ENCODE peak calls at places on chromosomes 2 and 18, in seven cellular contexts. One of them, this sample, is unnamed.

GRCh38 chr18:3458952-3459853 is 9.2 kb downstream of the TGIF1 start:
- DNase-seq in BE2C: no peak
- DNase-seq in mesothelial cell of epicardium: no peak
- DNase-seq in GM12865: peak
- DNase-seq in fibroblast of villous mesenchyme: peak
- DNase-seq in psoas muscle: no peak
- DNase-seq in BJ: no peak
- DNase-seq in this sample: no peak

GRCh38 chr2:215826376-215826775 is 187.0 kb downstream of the MREG start:
- DNase-seq in BE2C: no peak
- DNase-seq in mesothelial cell of epicardium: no peak
- DNase-seq in GM12865: no peak
- DNase-seq in fibroblast of villous mesenchyme: no peak
- DNase-seq in psoas muscle: no peak
- DNase-seq in BJ: no peak
- DNase-seq in this sample: no peak

GRCh38 chr2:31660812-31661335 is 80.1 kb upstream of the SRD5A2 start:
- DNase-seq in BE2C: no peak
- DNase-seq in mesothelial cell of epicardium: no peak
- DNase-seq in GM12865: no peak
- DNase-seq in fibroblast of villous mesenchyme: no peak
- DNase-seq in psoas muscle: no peak
- DNase-seq in BJ: no peak
- DNase-seq in this sample: peak

GRCh38 chr2:147524912-147525311 is 319.9 kb upstream of the ACVR2A start:
- DNase-seq in BE2C: no peak
- DNase-seq in mesothelial cell of epicardium: no peak
- DNase-seq in GM12865: no peak
- DNase-seq in fibroblast of villous mesenchyme: no peak
- DNase-seq in psoas muscle: no peak
- DNase-seq in BJ: no peak
- DNase-seq in this sample: no peak

GRCh38 chr2:213150315-213150951 is 979 bp downstream of the IKZF2 start:
- DNase-seq in BE2C: no peak
- DNase-seq in mesothelial cell of epicardium: no peak
- DNase-seq in GM12865: peak
- DNase-seq in fibroblast of villous mesenchyme: no peak
- DNase-seq in psoas muscle: peak
- DNase-seq in BJ: no peak
- DNase-seq in this sample: no peak

GRCh38 chr2:14632133-14632936 is at the start of gene LRATD1:
- DNase-seq in BE2C: peak
- DNase-seq in mesothelial cell of epicardium: peak
- DNase-seq in GM12865: no peak
- DNase-seq in fibroblast of villous mesenchyme: peak
- DNase-seq in psoas muscle: peak
- DNase-seq in BJ: no peak
- DNase-seq in this sample: peak

GRCh38 chr18:70450658-70451253 is 161.9 kb downstream of the SOCS6 start:
- DNase-seq in BE2C: no peak
- DNase-seq in mesothelial cell of epicardium: no peak
- DNase-seq in GM12865: peak
- DNase-seq in fibroblast of villous mesenchyme: peak
- DNase-seq in psoas muscle: no peak
- DNase-seq in BJ: no peak
- DNase-seq in this sample: no peak

GRCh38 chr18:63098014-63098981 is 221.3 kb downstream of the BCL2 start:
- DNase-seq in BE2C: no peak
- DNase-seq in mesothelial cell of epicardium: no peak
- DNase-seq in GM12865: peak
- DNase-seq in fibroblast of villous mesenchyme: no peak
- DNase-seq in psoas muscle: no peak
- DNase-seq in BJ: no peak
- DNase-seq in this sample: no peak

GRCh38 chr18:9475643-9476580 is 599 bp downstream of the RALBP1 start:
- DNase-seq in BE2C: no peak
- DNase-seq in mesothelial cell of epicardium: no peak
- DNase-seq in GM12865: peak
- DNase-seq in fibroblast of villous mesenchyme: peak
- DNase-seq in psoas muscle: no peak
- DNase-seq in BJ: no peak
- DNase-seq in this sample: no peak

GRCh38 chr2:111133603-111134002 is 12.9 kb downstream of the BCL2L11 start:
- DNase-seq in BE2C: no peak
- DNase-seq in mesothelial cell of epicardium: no peak
- DNase-seq in GM12865: no peak
- DNase-seq in fibroblast of villous mesenchyme: peak
- DNase-seq in psoas muscle: no peak
- DNase-seq in BJ: no peak
- DNase-seq in this sample: no peak

GRCh38 chr2:111134082-111134481 is 13.4 kb downstream of the BCL2L11 start:
- DNase-seq in BE2C: no peak
- DNase-seq in mesothelial cell of epicardium: no peak
- DNase-seq in GM12865: no peak
- DNase-seq in fibroblast of villous mesenchyme: no peak
- DNase-seq in psoas muscle: no peak
- DNase-seq in BJ: no peak
- DNase-seq in this sample: no peak

GRCh38 chr2:111138834-111139233 is 18.1 kb downstream of the BCL2L11 start:
- DNase-seq in BE2C: no peak
- DNase-seq in mesothelial cell of epicardium: no peak
- DNase-seq in GM12865: no peak
- DNase-seq in fibroblast of villous mesenchyme: no peak
- DNase-seq in psoas muscle: no peak
- DNase-seq in BJ: no peak
- DNase-seq in this sample: no peak

GRCh38 chr2:111135237-111135909 is 14.7 kb downstream of the BCL2L11 start:
- DNase-seq in BE2C: no peak
- DNase-seq in mesothelial cell of epicardium: no peak
- DNase-seq in GM12865: no peak
- DNase-seq in fibroblast of villous mesenchyme: no peak
- DNase-seq in psoas muscle: no peak
- DNase-seq in BJ: no peak
- DNase-seq in this sample: no peak

DNA sequence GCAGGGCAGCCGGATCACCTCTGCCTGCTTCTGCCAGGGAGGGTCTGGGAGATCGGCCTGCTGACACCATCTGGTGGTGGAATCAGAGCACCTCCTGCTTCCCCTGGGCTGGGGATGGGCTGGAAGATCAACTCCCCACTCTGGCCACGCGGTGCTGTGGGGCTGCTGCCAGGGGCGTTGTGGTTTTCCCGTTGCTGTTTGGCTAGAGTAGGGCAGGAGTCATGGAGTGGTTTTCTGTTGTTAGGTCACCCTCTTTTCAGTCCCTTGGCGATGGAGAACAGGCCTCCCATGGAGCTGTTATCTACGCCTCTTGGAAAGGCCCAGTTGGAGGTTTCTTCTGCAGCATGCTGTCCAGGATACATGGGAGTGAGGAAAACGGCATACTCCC is 15.2 kb downstream of the BCL2L11 start:
- DNase-seq in BE2C: peak
- DNase-seq in mesothelial cell of epicardium: no peak
- DNase-seq in GM12865: no peak
- DNase-seq in fibroblast of villous mesenchyme: peak
- DNase-seq in psoas muscle: peak
- DNase-seq in BJ: no peak
- DNase-seq in this sample: no peak
- TF ChIP-seq CTCF in BE2C: peak
- TF ChIP-seq CTCF in mesothelial cell of epicardium: no peak
- TF ChIP-seq CTCF in GM12865: no peak
- TF ChIP-seq CTCF in fibroblast of villous mesenchyme: peak
- TF ChIP-seq CTCF in psoas muscle: peak
- TF ChIP-seq CTCF in BJ: no peak
- TF ChIP-seq CTCF in this sample: no peak

DNA sequence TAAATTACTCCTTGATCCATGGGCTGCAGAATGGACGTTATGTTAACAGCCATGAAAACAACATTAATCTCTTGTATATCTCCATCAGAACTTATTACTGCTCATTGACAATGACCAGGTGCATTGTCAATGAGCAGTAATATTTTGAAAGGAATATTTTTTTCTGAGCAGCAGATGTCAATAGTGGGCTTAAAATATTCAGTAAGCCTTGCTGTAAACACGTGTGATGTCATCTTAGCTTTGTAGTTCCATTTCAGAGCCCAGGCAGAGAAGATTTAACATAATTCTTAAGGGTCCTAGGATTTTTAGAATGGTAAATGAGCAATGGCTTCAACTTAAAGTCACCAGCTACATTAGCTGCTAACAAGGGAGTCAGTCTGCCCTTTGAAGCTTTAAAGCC is 26.6 kb downstream of the CFAP210 start:
- DNase-seq in BE2C: no peak
- DNase-seq in mesothelial cell of epicardium: no peak
- DNase-seq in GM12865: no peak
- DNase-seq in fibroblast of villous mesenchyme: no peak
- DNase-seq in psoas muscle: no peak
- DNase-seq in BJ: no peak
- DNase-seq in this sample: no peak
- TF ChIP-seq CTCF in BE2C: no peak
- TF ChIP-seq CTCF in mesothelial cell of epicardium: no peak
- TF ChIP-seq CTCF in GM12865: no peak
- TF ChIP-seq CTCF in fibroblast of villous mesenchyme: no peak
- TF ChIP-seq CTCF in psoas muscle: no peak
- TF ChIP-seq CTCF in BJ: no peak
- TF ChIP-seq CTCF in this sample: no peak

GRCh38 chr2:156192468-156192867 is 140.1 kb downstream of the NR4A2 start:
- DNase-seq in BE2C: no peak
- DNase-seq in mesothelial cell of epicardium: no peak
- DNase-seq in GM12865: peak
- DNase-seq in fibroblast of villous mesenchyme: no peak
- DNase-seq in psoas muscle: no peak
- DNase-seq in BJ: no peak
- DNase-seq in this sample: no peak
- TF ChIP-seq CTCF in BE2C: no peak
- TF ChIP-seq CTCF in mesothelial cell of epicardium: no peak
- TF ChIP-seq CTCF in GM12865: peak
- TF ChIP-seq CTCF in fibroblast of villous mesenchyme: peak
- TF ChIP-seq CTCF in psoas muscle: no peak
- TF ChIP-seq CTCF in BJ: peak
- TF ChIP-seq CTCF in this sample: no peak

DNA sequence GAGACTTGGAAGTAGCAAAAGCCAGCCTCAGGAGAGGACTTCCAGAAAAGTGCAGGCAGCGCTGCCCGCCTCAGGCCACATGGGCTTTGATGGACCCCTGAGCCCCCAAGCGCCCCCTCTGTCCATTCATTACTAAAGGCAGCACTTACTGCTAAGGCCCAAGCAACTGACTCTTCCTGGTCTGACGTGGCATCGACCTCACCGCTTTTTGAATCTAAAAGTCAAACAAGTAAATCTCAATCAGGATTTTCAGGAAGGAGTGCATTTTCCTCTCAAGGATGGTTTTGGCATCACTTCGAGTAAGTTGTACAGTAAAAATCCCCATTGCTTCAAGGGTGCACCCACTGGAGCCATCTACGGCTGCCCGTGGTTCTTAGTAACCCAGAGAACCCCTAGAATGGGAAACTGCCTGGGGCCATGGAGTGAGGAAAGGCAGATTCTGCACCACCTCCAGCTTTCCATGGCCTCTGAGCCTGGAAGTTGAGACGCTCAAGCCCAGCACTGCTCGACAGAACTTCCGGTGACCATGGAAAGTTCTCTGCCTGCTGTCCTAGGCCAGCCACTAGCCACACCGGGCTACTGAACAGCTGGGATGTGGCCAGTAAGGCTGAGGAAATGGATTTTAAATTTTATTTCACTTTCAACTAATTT is 7.0 kb downstream of the HJURP start:
- DNase-seq in BE2C: no peak
- DNase-seq in mesothelial cell of epicardium: no peak
- DNase-seq in GM12865: no peak
- DNase-seq in fibroblast of villous mesenchyme: no peak
- DNase-seq in psoas muscle: no peak
- DNase-seq in BJ: no peak
- DNase-seq in this sample: no peak
- TF ChIP-seq CTCF in BE2C: peak
- TF ChIP-seq CTCF in mesothelial cell of epicardium: no peak
- TF ChIP-seq CTCF in GM12865: no peak
- TF ChIP-seq CTCF in fibroblast of villous mesenchyme: no peak
- TF ChIP-seq CTCF in psoas muscle: no peak
- TF ChIP-seq CTCF in BJ: no peak
- TF ChIP-seq CTCF in this sample: no peak

GRCh38 chr2:160583823-160584537 is 90.4 kb upstream of the RBMS1 start:
- DNase-seq in BE2C: no peak
- DNase-seq in mesothelial cell of epicardium: no peak
- DNase-seq in GM12865: no peak
- DNase-seq in fibroblast of villous mesenchyme: no peak
- DNase-seq in psoas muscle: no peak
- DNase-seq in BJ: no peak
- DNase-seq in this sample: no peak

GRCh38 chr2:160581448-160581847 is 87.8 kb upstream of the RBMS1 start:
- DNase-seq in BE2C: no peak
- DNase-seq in mesothelial cell of epicardium: no peak
- DNase-seq in GM12865: no peak
- DNase-seq in fibroblast of villous mesenchyme: no peak
- DNase-seq in psoas muscle: no peak
- DNase-seq in BJ: no peak
- DNase-seq in this sample: no peak

GRCh38 chr2:160581035-160581434 is 87.4 kb upstream of the RBMS1 start:
- DNase-seq in BE2C: no peak
- DNase-seq in mesothelial cell of epicardium: no peak
- DNase-seq in GM12865: no peak
- DNase-seq in fibroblast of villous mesenchyme: no peak
- DNase-seq in psoas muscle: no peak
- DNase-seq in BJ: no peak
- DNase-seq in this sample: no peak

GRCh38 chr2:160583162-160583522 is 89.5 kb upstream of the RBMS1 start:
- DNase-seq in BE2C: no peak
- DNase-seq in mesothelial cell of epicardium: no peak
- DNase-seq in GM12865: no peak
- DNase-seq in fibroblast of villous mesenchyme: no peak
- DNase-seq in psoas muscle: no peak
- DNase-seq in BJ: no peak
- DNase-seq in this sample: no peak

DNA sequence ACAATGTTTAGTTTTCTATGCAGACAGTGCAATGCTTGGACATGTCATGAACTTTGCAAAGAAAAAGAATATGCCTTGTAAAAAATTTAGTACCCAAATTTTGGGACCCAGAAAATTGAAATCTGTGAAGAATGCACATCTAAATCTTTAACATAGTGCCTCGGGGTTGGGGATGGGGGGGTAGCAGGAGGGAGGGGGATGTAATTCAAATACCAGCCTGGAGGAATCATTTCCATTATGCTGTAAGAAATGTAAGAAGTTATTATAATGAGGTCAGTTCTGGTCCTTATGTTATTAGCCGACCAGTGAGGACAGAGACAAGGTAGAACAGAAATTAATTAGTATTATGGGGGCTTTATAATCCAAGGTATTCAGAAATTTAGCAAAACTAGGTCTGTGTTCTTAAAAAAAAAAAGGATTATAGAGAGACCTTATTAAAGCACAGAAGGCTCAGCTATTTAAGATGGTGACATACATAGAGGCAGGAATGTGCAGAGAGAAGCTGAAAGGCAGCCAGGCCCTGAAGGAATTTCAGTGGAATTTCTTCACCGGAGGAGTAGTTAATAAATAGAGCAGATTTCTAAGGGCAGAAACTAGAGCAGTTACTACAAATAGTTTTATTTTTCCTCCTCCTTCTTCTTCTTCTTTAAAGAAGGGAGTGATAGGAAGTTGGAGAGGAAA is 89.0 kb upstream of the RBMS1 start:
- DNase-seq in BE2C: no peak
- DNase-seq in mesothelial cell of epicardium: no peak
- DNase-seq in GM12865: no peak
- DNase-seq in fibroblast of villous mesenchyme: peak
- DNase-seq in psoas muscle: no peak
- DNase-seq in BJ: peak
- DNase-seq in this sample: peak
- TF ChIP-seq CTCF in BE2C: no peak
- TF ChIP-seq CTCF in mesothelial cell of epicardium: no peak
- TF ChIP-seq CTCF in GM12865: no peak
- TF ChIP-seq CTCF in fibroblast of villous mesenchyme: no peak
- TF ChIP-seq CTCF in psoas muscle: no peak
- TF ChIP-seq CTCF in BJ: no peak
- TF ChIP-seq CTCF in this sample: no peak

GRCh38 chr18:59484796-59485328 is 125.8 kb upstream of the LMAN1 start:
- DNase-seq in BE2C: no peak
- DNase-seq in mesothelial cell of epicardium: no peak
- DNase-seq in GM12865: no peak
- DNase-seq in fibroblast of villous mesenchyme: peak
- DNase-seq in psoas muscle: no peak
- DNase-seq in BJ: peak
- DNase-seq in this sample: no peak
- TF ChIP-seq CTCF in BE2C: no peak
- TF ChIP-seq CTCF in mesothelial cell of epicardium: no peak
- TF ChIP-seq CTCF in GM12865: no peak
- TF ChIP-seq CTCF in fibroblast of villous mesenchyme: no peak
- TF ChIP-seq CTCF in psoas muscle: no peak
- TF ChIP-seq CTCF in BJ: no peak
- TF ChIP-seq CTCF in this sample: no peak